ENCODE peak calls at places on chromosomes 1 and 21, in five cellular contexts. One of them, this sample, is unnamed. For H3K79me2, the result is how much of the 10 kb centered on the place peaks cover.

GRCh38 chr1:236067854-236068454 is 3.1 kb upstream of the NID1 start:
- DNase-seq in endothelial cell of umbilical vein: no peak
- DNase-seq in Karpas-422: no peak
- DNase-seq in SK-N-SH: no peak
- DNase-seq in fibroblast of lung: peak
- DNase-seq in this sample: no peak

GRCh38 chr1:46481961-46482360 is 7.7 kb upstream of the DMBX1 start:
- DNase-seq in endothelial cell of umbilical vein: no peak
- DNase-seq in Karpas-422: no peak
- DNase-seq in SK-N-SH: no peak
- DNase-seq in fibroblast of lung: no peak
- DNase-seq in this sample: no peak

GRCh38 chr21:45336870-45337269 is 49.2 kb upstream of the POFUT2 start:
- DNase-seq in endothelial cell of umbilical vein: no peak
- DNase-seq in Karpas-422: no peak
- DNase-seq in SK-N-SH: no peak
- DNase-seq in fibroblast of lung: peak
- DNase-seq in this sample: no peak

GRCh38 chr1:1630965-1631792 is 794 bp upstream of the MMP23B start:
- DNase-seq in endothelial cell of umbilical vein: no peak
- DNase-seq in Karpas-422: no peak
- DNase-seq in SK-N-SH: peak
- DNase-seq in fibroblast of lung: peak
- DNase-seq in this sample: no peak

GRCh38 chr1:200346744-200347143 is 63.1 kb downstream of the ZNF281 start:
- DNase-seq in endothelial cell of umbilical vein: no peak
- DNase-seq in Karpas-422: no peak
- DNase-seq in SK-N-SH: no peak
- DNase-seq in fibroblast of lung: peak
- DNase-seq in this sample: no peak

GRCh38 chr1:36570016-36570415 is 87.3 kb upstream of the CSF3R start:
- DNase-seq in endothelial cell of umbilical vein: no peak
- DNase-seq in Karpas-422: no peak
- DNase-seq in SK-N-SH: no peak
- DNase-seq in fibroblast of lung: no peak
- DNase-seq in this sample: no peak

GRCh38 chr1:213409971-213410370 is 358.9 kb downstream of the RPS6KC1 start:
- DNase-seq in endothelial cell of umbilical vein: no peak
- DNase-seq in Karpas-422: no peak
- DNase-seq in SK-N-SH: no peak
- DNase-seq in fibroblast of lung: no peak
- DNase-seq in this sample: no peak

GRCh38 chr1:213032651-213033050 is 17.0 kb upstream of the ANGEL2 start:
- DNase-seq in endothelial cell of umbilical vein: no peak
- DNase-seq in Karpas-422: no peak
- DNase-seq in SK-N-SH: no peak
- DNase-seq in fibroblast of lung: no peak
- DNase-seq in this sample: no peak

GRCh38 chr1:214762902-214763301 is 159.9 kb downstream of the CENPF start:
- DNase-seq in endothelial cell of umbilical vein: no peak
- DNase-seq in Karpas-422: no peak
- DNase-seq in SK-N-SH: no peak
- DNase-seq in fibroblast of lung: no peak
- DNase-seq in this sample: no peak

GRCh38 chr1:75310067-75310466 is 175.9 kb downstream of the LHX8 start:
- DNase-seq in endothelial cell of umbilical vein: peak
- DNase-seq in Karpas-422: no peak
- DNase-seq in SK-N-SH: no peak
- DNase-seq in fibroblast of lung: peak
- DNase-seq in this sample: no peak

GRCh38 chr1:109277434-109278204 is 5.3 kb downstream of the PSRC1 start:
- DNase-seq in endothelial cell of umbilical vein: peak
- DNase-seq in Karpas-422: peak
- DNase-seq in SK-N-SH: peak
- DNase-seq in fibroblast of lung: peak
- DNase-seq in this sample: no peak

GRCh38 chr1:5891736-5892135 is 100.5 kb downstream of the NPHP4 start:
- DNase-seq in endothelial cell of umbilical vein: no peak
- DNase-seq in Karpas-422: no peak
- DNase-seq in SK-N-SH: no peak
- DNase-seq in fibroblast of lung: peak
- DNase-seq in this sample: no peak

GRCh38 chr1:6330410-6330827 is 63.1 kb downstream of the ACOT7 start:
- DNase-seq in endothelial cell of umbilical vein: no peak
- DNase-seq in Karpas-422: no peak
- DNase-seq in SK-N-SH: no peak
- DNase-seq in fibroblast of lung: peak
- DNase-seq in this sample: no peak

GRCh38 chr1:218996362-218996761 is 177.3 kb upstream of the LYPLAL1 start:
- DNase-seq in endothelial cell of umbilical vein: peak
- DNase-seq in Karpas-422: peak
- DNase-seq in SK-N-SH: no peak
- DNase-seq in fibroblast of lung: no peak
- DNase-seq in this sample: no peak

GRCh38 chr1:63321061-63321787 is 1.1 kb upstream of the FOXD3 start:
- DNase-seq in endothelial cell of umbilical vein: no peak
- DNase-seq in Karpas-422: no peak
- DNase-seq in SK-N-SH: peak
- DNase-seq in fibroblast of lung: no peak
- DNase-seq in this sample: no peak

GRCh38 chr1:153538315-153538821 is 2.4 kb downstream of the S100A5 start:
- DNase-seq in endothelial cell of umbilical vein: no peak
- DNase-seq in Karpas-422: peak
- DNase-seq in SK-N-SH: peak
- DNase-seq in fibroblast of lung: peak
- DNase-seq in this sample: no peak

GRCh38 chr21:44695176-44695575 is 1.8 kb upstream of the KRTAP10-12 start:
- DNase-seq in endothelial cell of umbilical vein: no peak
- DNase-seq in Karpas-422: no peak
- DNase-seq in SK-N-SH: no peak
- DNase-seq in fibroblast of lung: no peak
- DNase-seq in this sample: no peak

GRCh38 chr1:150322310-150322709 is 977 bp downstream of the PRPF3 start:
- DNase-seq in endothelial cell of umbilical vein: no peak
- DNase-seq in Karpas-422: no peak
- DNase-seq in SK-N-SH: no peak
- DNase-seq in fibroblast of lung: no peak
- DNase-seq in this sample: no peak

GRCh38 chr1:215052256-215052655 is 30.3 kb upstream of the KCNK2 start:
- DNase-seq in endothelial cell of umbilical vein: no peak
- DNase-seq in Karpas-422: no peak
- DNase-seq in SK-N-SH: no peak
- DNase-seq in fibroblast of lung: peak
- DNase-seq in this sample: no peak

GRCh38 chr1:155379877-155380192 is 59.1 kb downstream of the RUSC1 start:
- DNase-seq in endothelial cell of umbilical vein: no peak
- DNase-seq in Karpas-422: no peak
- DNase-seq in SK-N-SH: no peak
- DNase-seq in fibroblast of lung: no peak
- DNase-seq in this sample: no peak

GRCh38 chr1:155379180-155379876 is 58.6 kb downstream of the RUSC1 start:
- DNase-seq in endothelial cell of umbilical vein: peak
- DNase-seq in Karpas-422: peak
- DNase-seq in SK-N-SH: peak
- DNase-seq in fibroblast of lung: peak
- DNase-seq in this sample: no peak
- H3K9ac ChIP-seq in endothelial cell of umbilical vein: no peak
- H3K9ac ChIP-seq in Karpas-422: no peak
- H3K9ac ChIP-seq in SK-N-SH: no peak
- H3K9ac ChIP-seq in fibroblast of lung: no peak
- H3K9ac ChIP-seq in this sample: no peak

GRCh38 chr1:223837687-223838086 is 8.1 kb downstream of the TP53BP2 start:
- DNase-seq in endothelial cell of umbilical vein: no peak
- DNase-seq in Karpas-422: no peak
- DNase-seq in SK-N-SH: no peak
- DNase-seq in fibroblast of lung: no peak
- DNase-seq in this sample: no peak
- H3K4me3 ChIP-seq in endothelial cell of umbilical vein: no peak
- H3K4me3 ChIP-seq in Karpas-422: no peak
- H3K4me3 ChIP-seq in SK-N-SH: no peak
- H3K4me3 ChIP-seq in fibroblast of lung: no peak
- H3K4me3 ChIP-seq in this sample: no peak

DNA sequence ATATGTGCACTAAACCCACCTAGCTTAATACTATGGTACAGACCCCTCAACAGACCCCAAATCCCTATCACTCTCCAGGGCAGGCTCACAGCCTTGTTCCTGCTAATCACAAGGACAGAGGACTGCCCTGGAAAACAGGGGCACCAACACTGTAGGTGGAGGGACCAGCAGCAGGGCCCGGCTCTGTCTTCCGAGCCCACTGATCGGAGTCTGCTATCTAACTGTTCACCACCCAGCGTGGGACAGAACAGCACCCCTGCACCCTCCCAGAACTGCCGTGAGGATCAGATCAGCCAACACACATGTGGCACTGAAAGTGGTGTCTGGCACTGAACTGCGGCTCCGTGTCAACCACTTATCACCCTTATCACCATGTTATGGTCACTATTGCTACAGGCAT is 6.2 kb downstream of the WDR4 start:
- DNase-seq in endothelial cell of umbilical vein: no peak
- DNase-seq in Karpas-422: no peak
- DNase-seq in SK-N-SH: no peak
- DNase-seq in fibroblast of lung: no peak
- DNase-seq in this sample: no peak
- H3K79me2 ChIP-seq in endothelial cell of umbilical vein: half or more
- H3K79me2 ChIP-seq in Karpas-422: half or more
- H3K79me2 ChIP-seq in SK-N-SH: half or more
- H3K79me2 ChIP-seq in fibroblast of lung: under half
- H3K79me2 ChIP-seq in this sample: half or more

GRCh38 chr1:115203287-115203686 is 114.0 kb upstream of the TSPAN2 start:
- DNase-seq in endothelial cell of umbilical vein: no peak
- DNase-seq in Karpas-422: no peak
- DNase-seq in SK-N-SH: no peak
- DNase-seq in fibroblast of lung: no peak
- DNase-seq in this sample: no peak

GRCh38 chr1:115198938-115199337 is 109.6 kb upstream of the TSPAN2 start:
- DNase-seq in endothelial cell of umbilical vein: no peak
- DNase-seq in Karpas-422: no peak
- DNase-seq in SK-N-SH: peak
- DNase-seq in fibroblast of lung: peak
- DNase-seq in this sample: no peak

GRCh38 chr1:115204529-115204928 is 115.2 kb upstream of the TSPAN2 start:
- DNase-seq in endothelial cell of umbilical vein: no peak
- DNase-seq in Karpas-422: no peak
- DNase-seq in SK-N-SH: no peak
- DNase-seq in fibroblast of lung: no peak
- DNase-seq in this sample: no peak

GRCh38 chr1:115199416-115200132 is 110.3 kb upstream of the TSPAN2 start:
- DNase-seq in endothelial cell of umbilical vein: no peak
- DNase-seq in Karpas-422: no peak
- DNase-seq in SK-N-SH: no peak
- DNase-seq in fibroblast of lung: no peak
- DNase-seq in this sample: no peak

GRCh38 chr1:115201598-115201997 is 112.3 kb upstream of the TSPAN2 start:
- DNase-seq in endothelial cell of umbilical vein: no peak
- DNase-seq in Karpas-422: no peak
- DNase-seq in SK-N-SH: no peak
- DNase-seq in fibroblast of lung: no peak
- DNase-seq in this sample: no peak
- H3K9ac ChIP-seq in endothelial cell of umbilical vein: no peak
- H3K9ac ChIP-seq in Karpas-422: no peak
- H3K9ac ChIP-seq in SK-N-SH: no peak
- H3K9ac ChIP-seq in fibroblast of lung: no peak
- H3K9ac ChIP-seq in this sample: no peak

GRCh38 chr1:32447469-32448185 is 17.2 kb upstream of the ZBTB8B start:
- DNase-seq in endothelial cell of umbilical vein: no peak
- DNase-seq in Karpas-422: no peak
- DNase-seq in SK-N-SH: no peak
- DNase-seq in fibroblast of lung: peak
- DNase-seq in this sample: no peak
- H3K4me3 ChIP-seq in endothelial cell of umbilical vein: no peak
- H3K4me3 ChIP-seq in Karpas-422: no peak
- H3K4me3 ChIP-seq in SK-N-SH: no peak
- H3K4me3 ChIP-seq in fibroblast of lung: no peak
- H3K4me3 ChIP-seq in this sample: no peak